ENCODE peak calls at places on chromosome 22, in ten cellular contexts. L, I, B, F, O, G, E, Z, V and J are unnamed samples.
A peak's percentile ranks its signal among the peaks of the same experiment; 100 is the strongest.

GRCh38 chr22:24592846-24593809 is at the start of gene LRRC75B:
- DNase-seq in L (peak; percentile 86), I (peak; percentile 95), B (peak; percentile 85), F (peak; percentile 97), O (peak; percentile 93), G (peak; percentile 84), E (peak; percentile 96), Z (peak; percentile 47), V (peak; percentile 77), J (peak; percentile 96)

GRCh38 chr22:27754888-27755480 is 46.6 kb downstream of the MN1 start:
- DNase-seq in L (no peak), I (no peak), B (no peak), F (peak; percentile 37), O (no peak), G (no peak), E (no peak), Z (no peak), V (no peak), J (no peak)

GRCh38 chr22:40797427-40797826 is 21.7 kb downstream of the SLC25A17 start:
- DNase-seq in L (no peak), I (no peak), B (peak; percentile 66), F (no peak), O (no peak), G (no peak), E (no peak), Z (no peak), V (no peak), J (no peak)

GRCh38 chr22:23251445-23252093 is 71.3 kb downstream of the BCR start:
- DNase-seq in L (peak; percentile 71), I (no peak), B (peak; percentile 45), F (no peak), O (peak; percentile 43), G (peak; percentile 37), E (no peak), Z (peak; percentile 12), V (no peak), J (no peak)

GRCh38 chr22:19133561-19133960 is 2.5 kb downstream of the TSSK2 start:
- DNase-seq in L (no peak), I (no peak), B (no peak), F (peak; percentile 60), O (no peak), G (no peak), E (no peak), Z (no peak), V (no peak), J (no peak)

GRCh38 chr22:29200901-29201300 is 4.8 kb upstream of the EMID1 start:
- DNase-seq in L (no peak), I (no peak), B (no peak), F (no peak), O (no peak), G (no peak), E (peak; percentile 25), Z (no peak), V (no peak), J (no peak)

GRCh38 chr22:32413715-32414114 is 1.7 kb upstream of the RTCB start:
- DNase-seq in L (no peak), I (no peak), B (peak; percentile 42), F (no peak), O (no peak), G (no peak), E (no peak), Z (peak; percentile 27), V (peak; percentile 28), J (no peak)

GRCh38 chr22:49063040-49063329 is 764.7 kb downstream of the BRD1 start:
- DNase-seq in L (no peak), I (no peak), B (no peak), F (no peak), O (no peak), G (no peak), E (no peak), Z (no peak), V (no peak), J (no peak)

GRCh38 chr22:20574920-20575353 is 67.5 kb downstream of the MED15 start:
- DNase-seq in L (no peak), I (no peak), B (no peak), F (peak; percentile 62), O (peak; percentile 48), G (no peak), E (peak; percentile 38), Z (no peak), V (no peak), J (no peak)

GRCh38 chr22:50189184-50189848 is 3.6 kb downstream of the TRABD start:
- DNase-seq in L (peak; percentile 80), I (no peak), B (no peak), F (peak; percentile 79), O (peak; percentile 59), G (peak; percentile 81), E (peak; percentile 71), Z (no peak), V (no peak), J (no peak)

GRCh38 chr22:25475554-25476022 is 88.9 kb upstream of the GRK3 start:
- DNase-seq in L (no peak), I (peak; percentile 70), B (peak; percentile 72), F (no peak), O (no peak), G (no peak), E (no peak), Z (no peak), V (peak; percentile 89), J (peak; percentile 97)

GRCh38 chr22:50486561-50487289 is at the start of gene MIOX:
- DNase-seq in L (no peak), I (no peak), B (no peak), F (peak; percentile 72), O (no peak), G (no peak), E (no peak), Z (no peak), V (no peak), J (peak; percentile 75)

GRCh38 chr22:27310966-27311665 is 490.4 kb downstream of the MN1 start:
- DNase-seq in L (no peak), I (peak; percentile 21), B (no peak), F (peak; percentile 36), O (no peak), G (no peak), E (no peak), Z (no peak), V (no peak), J (no peak)

GRCh38 chr22:36009085-36009484 is 19.5 kb downstream of the RBFOX2 start:
- DNase-seq in L (no peak), I (no peak), B (peak; percentile 63), F (no peak), O (no peak), G (no peak), E (no peak), Z (no peak), V (peak; percentile 57), J (no peak)

GRCh38 chr22:36008565-36008964 is 20.1 kb downstream of the RBFOX2 start:
- DNase-seq in L (no peak), I (no peak), B (no peak), F (no peak), O (no peak), G (no peak), E (no peak), Z (no peak), V (no peak), J (no peak)

GRCh38 chr22:36010090-36010489 is 18.5 kb downstream of the RBFOX2 start:
- DNase-seq in L (no peak), I (no peak), B (no peak), F (no peak), O (no peak), G (peak; percentile 70), E (no peak), Z (no peak), V (no peak), J (no peak)

GRCh38 chr22:36012332-36012731 is 16.3 kb downstream of the RBFOX2 start:
- DNase-seq in L (no peak), I (no peak), B (peak; percentile 32), F (no peak), O (no peak), G (no peak), E (no peak), Z (no peak), V (no peak), J (no peak)

GRCh38 chr22:36010913-36011312 is 17.7 kb downstream of the RBFOX2 start:
- DNase-seq in L (no peak), I (no peak), B (peak; percentile 92), F (no peak), O (no peak), G (no peak), E (no peak), Z (no peak), V (peak; percentile 49), J (no peak)
- H3K4me1 ChIP-seq in L (peaks cover 41% of the 10 kb centered on the region), I (peaks cover 6% of the 10 kb centered on the region), B (peaks cover 23% of the 10 kb centered on the region), F (peaks cover 36% of the 10 kb centered on the region), O (peaks cover 11% of the 10 kb centered on the region), G (peaks cover 35% of the 10 kb centered on the region), E (peaks cover 30% of the 10 kb centered on the region), Z (no peaks in the 10 kb centered on the region), V (peaks cover 13% of the 10 kb centered on the region), J (peaks cover 12% of the 10 kb centered on the region)

GRCh38 chr22:37905534-37906363 is at the start of gene MICALL1:
- DNase-seq in L (peak; percentile 61), I (peak; percentile 69), B (peak; percentile 67), F (peak; percentile 96), O (peak; percentile 85), G (peak; percentile 79), E (peak; percentile 81), Z (no peak), V (peak; percentile 69), J (peak; percentile 81)
- TF ChIP-seq POLR2A in L (peak; percentile 35), I (no peak), B (peak; percentile 73), F (no peak), O (no peak), G (no peak), E (no peak), Z (no peak), V (peak; percentile 73), J (no peak)

DNA sequence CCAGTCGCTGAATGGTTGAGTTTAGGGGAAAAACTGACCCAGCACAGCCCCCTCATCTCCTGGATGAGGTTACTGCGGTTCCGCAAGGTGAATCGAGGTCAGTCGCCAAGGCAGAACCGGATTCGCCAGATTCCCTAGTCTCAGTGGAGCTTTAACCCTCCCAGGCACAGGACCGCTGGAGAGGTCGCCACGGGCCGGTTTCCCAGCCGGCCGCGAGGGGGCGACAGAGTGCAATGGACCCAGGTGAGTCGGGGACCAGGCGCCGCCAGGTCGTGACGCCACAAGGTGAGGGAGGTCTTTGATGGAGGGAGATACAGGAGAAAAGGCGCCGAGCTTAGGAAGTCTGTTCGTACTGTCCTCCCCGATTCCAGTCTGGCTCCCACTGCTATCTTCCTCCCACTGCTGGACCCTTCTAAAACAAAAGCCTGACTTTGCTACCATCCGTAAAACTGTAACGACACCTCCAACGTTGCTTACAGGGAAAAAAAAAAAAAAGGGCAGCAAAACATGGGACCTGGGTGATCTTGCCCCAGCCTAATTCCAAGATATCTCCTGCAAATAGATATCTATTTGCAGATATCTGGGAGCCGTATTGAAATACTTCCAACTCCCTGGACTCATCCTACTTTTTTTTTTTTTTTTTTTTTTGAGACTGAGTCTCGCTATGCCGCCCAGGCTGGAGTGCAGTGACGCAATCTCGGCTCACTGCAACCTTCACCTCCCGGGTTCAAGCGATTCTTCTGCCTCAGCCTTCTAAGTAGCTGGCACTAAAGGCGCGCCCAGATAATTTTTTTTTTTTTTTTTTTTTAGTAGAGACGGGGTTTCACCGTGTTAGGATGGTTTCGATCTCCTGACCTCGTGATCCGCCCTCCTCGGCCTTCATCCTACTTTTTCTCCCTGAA is 1.4 kb upstream of the GGA1 start:
- DNase-seq in L (peak; percentile 88), I (peak; percentile 92), B (peak; percentile 40), F (peak; percentile 97), O (peak; percentile 95), G (peak; percentile 95), E (peak; percentile 88), Z (peak; percentile 83), V (peak; percentile 73), J (peak; percentile 95)
- H3K27ac ChIP-seq in L (peak overlapping the region; percentile 97), I (peak overlapping the region; percentile 94), B (peak overlapping the region; percentile 96), F (peak overlapping the region; percentile 93), O (peak overlapping the region; percentile 97), G (peak overlapping the region; percentile 93), E (peak overlapping the region; percentile 96), Z (peak overlapping the region; percentile 100), V (no peak overlapping the region), J (peak overlapping the region; percentile 93)

GRCh38 chr22:31291403-31291715 is 929 bp downstream of the PIK3IP1 start:
- DNase-seq in L (no peak), I (no peak), B (no peak), F (no peak), O (no peak), G (no peak), E (no peak), Z (no peak), V (no peak), J (no peak)
- H3K4me1 ChIP-seq in L (peaks cover 78% of the 10 kb centered on the region), I (peaks cover 41% of the 10 kb centered on the region), B (peaks cover 9% of the 10 kb centered on the region), F (peaks cover 75% of the 10 kb centered on the region), O (peaks cover 26% of the 10 kb centered on the region), G (peaks cover 33% of the 10 kb centered on the region), E (peaks cover 5% of the 10 kb centered on the region), Z (peaks cover 27% of the 10 kb centered on the region), V (peaks cover 44% of the 10 kb centered on the region), J (peaks cover 48% of the 10 kb centered on the region)